ENCODE peak calls at places on chromosomes 11 and 22, in nine cellular contexts. H is colonic mucosa; D is midbrain; R is T-helper 2 cell; U is right cardiac atrium; Z is HTR-8/SVneo; V is NCI-H1105; G is CD4-positive, alpha-beta T cell; A is SW480. Q is an unnamed sample.

GRCh38 chr11:62144641-62145255 is 20.9 kb downstream of the INCENP start:
- DNase-seq in H (peak), D (no peak), R (no peak), U (no peak), Z (no peak), V (no peak), G (no peak), A (no peak), Q (no peak)

GRCh38 chr11:83871013-83871412 is 584.8 kb upstream of the CCDC90B start:
- DNase-seq in H (no peak), D (no peak), R (no peak), U (no peak), Z (no peak), V (no peak), G (no peak), A (no peak), Q (no peak)

GRCh38 chr11:63237413-63237812 is 6.0 kb downstream of the SLC22A25 start:
- DNase-seq in H (no peak), D (no peak), R (no peak), U (no peak), Z (no peak), V (no peak), G (no peak), A (no peak), Q (no peak)

GRCh38 chr22:19395276-19395675 is 36.3 kb downstream of the HIRA start:
- DNase-seq in H (no peak), D (no peak), R (no peak), U (no peak), Z (no peak), V (no peak), G (no peak), A (no peak), Q (no peak)

GRCh38 chr22:31343235-31344191 is 2.6 kb downstream of the PATZ1 start:
- DNase-seq in H (peak), D (peak), R (no peak), U (peak), Z (no peak), V (peak), G (no peak), A (no peak), Q (peak)

GRCh38 chr11:6611092-6612007 is 666 bp downstream of the TAF10 start:
- DNase-seq in H (peak), D (no peak), R (no peak), U (peak), Z (no peak), V (no peak), G (peak), A (no peak), Q (peak)

GRCh38 chr22:47341464-47341863 is 579.0 kb downstream of the TBC1D22A start:
- DNase-seq in H (no peak), D (no peak), R (no peak), U (no peak), Z (no peak), V (no peak), G (no peak), A (no peak), Q (no peak)

GRCh38 chr22:46622081-46622521 is 1.9 kb downstream of the GRAMD4 start:
- DNase-seq in H (no peak), D (peak), R (no peak), U (peak), Z (no peak), V (peak), G (no peak), A (no peak), Q (peak)

GRCh38 chr22:47174671-47175111 is 412.2 kb downstream of the TBC1D22A start:
- DNase-seq in H (no peak), D (no peak), R (no peak), U (peak), Z (no peak), V (no peak), G (no peak), A (no peak), Q (no peak)

GRCh38 chr11:30196400-30197206 is 34.2 kb upstream of the FSHB start:
- DNase-seq in H (peak), D (peak), R (peak), U (peak), Z (peak), V (peak), G (peak), A (peak), Q (peak)

GRCh38 chr11:119056397-119056999 is 507 bp downstream of the HYOU1 start:
- DNase-seq in H (peak), D (no peak), R (peak), U (no peak), Z (peak), V (no peak), G (peak), A (peak), Q (no peak)

GRCh38 chr11:64659417-64660144 is 63.4 kb downstream of the NRXN2 start:
- DNase-seq in H (no peak), D (peak), R (no peak), U (no peak), Z (peak), V (no peak), G (no peak), A (peak), Q (no peak)

GRCh38 chr11:28871090-28871489 is 762.9 kb downstream of the METTL15 start:
- DNase-seq in H (no peak), D (no peak), R (no peak), U (no peak), Z (no peak), V (no peak), G (no peak), A (no peak), Q (no peak)

GRCh38 chr11:2208691-2209369 is 37.2 kb upstream of the TH start:
- DNase-seq in H (peak), D (peak), R (no peak), U (peak), Z (no peak), V (peak), G (no peak), A (peak), Q (peak)

GRCh38 chr11:46381836-46382643 is 571 bp downstream of the MDK start:
- DNase-seq in H (no peak), D (no peak), R (no peak), U (peak), Z (no peak), V (peak), G (no peak), A (no peak), Q (no peak)

GRCh38 chr11:72014761-72015320 is 16.1 kb downstream of the IL18BP start:
- DNase-seq in H (no peak), D (no peak), R (no peak), U (no peak), Z (no peak), V (no peak), G (no peak), A (no peak), Q (no peak)

GRCh38 chr22:19991645-19992451 is 24.8 kb downstream of the ARVCF start:
- DNase-seq in H (no peak), D (peak), R (no peak), U (peak), Z (no peak), V (no peak), G (no peak), A (no peak), Q (no peak)

GRCh38 chr22:24474221-24474620 is 20.9 kb upstream of the UPB1 start:
- DNase-seq in H (no peak), D (no peak), R (no peak), U (no peak), Z (peak), V (no peak), G (no peak), A (peak), Q (no peak)

GRCh38 chr11:64854534-64855502 is 10.4 kb upstream of the CDC42BPG start:
- DNase-seq in H (peak), D (no peak), R (no peak), U (peak), Z (peak), V (no peak), G (no peak), A (peak), Q (peak)

GRCh38 chr22:37345863-37346514 is 63.7 kb downstream of the CYTH4 start:
- DNase-seq in H (peak), D (no peak), R (no peak), U (no peak), Z (no peak), V (peak), G (no peak), A (no peak), Q (peak)

GRCh38 chr11:64803846-64804345 is 882 bp upstream of the MAP4K2 start:
- DNase-seq in H (peak), D (no peak), R (no peak), U (no peak), Z (no peak), V (no peak), G (no peak), A (no peak), Q (no peak)

GRCh38 chr22:38098410-38099249 is 11.9 kb downstream of the BAIAP2L2 start:
- DNase-seq in H (no peak), D (no peak), R (no peak), U (no peak), Z (no peak), V (no peak), G (no peak), A (no peak), Q (no peak)

GRCh38 chr11:42524534-42525227 is 787.1 kb upstream of the API5 start:
- DNase-seq in H (peak), D (peak), R (no peak), U (peak), Z (peak), V (peak), G (no peak), A (peak), Q (peak)

GRCh38 chr22:37638351-37639069 is 959 bp upstream of the SH3BP1 start:
- DNase-seq in H (peak), D (no peak), R (no peak), U (no peak), Z (no peak), V (no peak), G (peak), A (peak), Q (no peak)

GRCh38 chr11:66267039-66267378 is 1.4 kb upstream of the RAB1B start:
- DNase-seq in H (no peak), D (no peak), R (no peak), U (no peak), Z (no peak), V (no peak), G (no peak), A (no peak), Q (no peak)

GRCh38 chr11:101442936-101443521 is 140.8 kb downstream of the TRPC6 start:
- DNase-seq in H (no peak), D (no peak), R (no peak), U (no peak), Z (no peak), V (no peak), G (no peak), A (no peak), Q (no peak)

GRCh38 chr11:68897441-68897840 is 6.2 kb downstream of the MRPL21 start:
- DNase-seq in H (no peak), D (no peak), R (no peak), U (no peak), Z (no peak), V (no peak), G (no peak), A (no peak), Q (no peak)

GRCh38 chr22:45960477-45961386 is 16.2 kb downstream of the WNT7B start:
- DNase-seq in H (no peak), D (no peak), R (no peak), U (no peak), Z (peak), V (no peak), G (no peak), A (no peak), Q (no peak)

GRCh38 chr11:72685560-72686480 is 11.6 kb upstream of the PDE2A start:
- DNase-seq in H (peak), D (no peak), R (peak), U (no peak), Z (no peak), V (no peak), G (no peak), A (no peak), Q (peak)